ENCODE peak calls at places on chromosomes 7 and 10, in ten cellular contexts. C is keratinocyte, G is spleen, A is left ventricle myocardium inferior, O is esophagus muscularis mucosa, W is PC-9, E is prostate gland, M is lower lobe of right lung, J is mesendoderm, Q is mammary epithelial cell. D is an unnamed sample. For H3K27me3 and H3K4me1, the result is how much of the 10 kb centered on the place peaks cover.

GRCh38 chr7:21300692-21301091 is 127.2 kb upstream of the SP4 start:
- DNase-seq in C (no peak), G (no peak), A (no peak), O (no peak), W (no peak), E (no peak), M (no peak), J (peak), Q (no peak), D (no peak)

GRCh38 chr10:114646426-114646825 is 11.6 kb downstream of the ABLIM1 start:
- DNase-seq in C (no peak), G (no peak), A (no peak), O (no peak), W (no peak), E (no peak), M (no peak), J (peak), Q (no peak), D (no peak)

GRCh38 chr10:123804716-123805115 is 86.9 kb downstream of the CPXM2 start:
- DNase-seq in C (no peak), G (no peak), A (no peak), O (no peak), W (no peak), E (no peak), M (no peak), J (no peak), Q (no peak), D (no peak)

GRCh38 chr7:129497156-129497555 is 5.2 kb upstream of the SMKR1 start:
- DNase-seq in C (no peak), G (no peak), A (no peak), O (no peak), W (no peak), E (no peak), M (no peak), J (no peak), Q (no peak), D (no peak)

GRCh38 chr10:4281207-4281825 is 496.3 kb upstream of the KLF6 start:
- DNase-seq in C (no peak), G (no peak), A (no peak), O (peak), W (no peak), E (no peak), M (no peak), J (peak), Q (no peak), D (no peak)

GRCh38 chr7:83060218-83060617 is 102.5 kb downstream of the PCLO start:
- DNase-seq in C (no peak), G (no peak), A (peak), O (no peak), W (no peak), E (no peak), M (no peak), J (peak), Q (no peak), D (no peak)

GRCh38 chr10:51729822-51730530 is 30.6 kb upstream of the CSTF2T start:
- DNase-seq in C (no peak), G (no peak), A (no peak), O (no peak), W (no peak), E (no peak), M (no peak), J (no peak), Q (no peak), D (no peak)

GRCh38 chr10:84140036-84140379 is 699 bp downstream of the GHITM start:
- DNase-seq in C (no peak), G (peak), A (no peak), O (no peak), W (no peak), E (no peak), M (no peak), J (peak), Q (no peak), D (no peak)

GRCh38 chr7:22223841-22224240 is 133.1 kb downstream of the RAPGEF5 start:
- DNase-seq in C (no peak), G (no peak), A (no peak), O (no peak), W (no peak), E (no peak), M (no peak), J (no peak), Q (no peak), D (no peak)

GRCh38 chr10:45229823-45230222 is 85.6 kb downstream of the OR13A1 start:
- DNase-seq in C (no peak), G (no peak), A (no peak), O (no peak), W (no peak), E (no peak), M (no peak), J (no peak), Q (no peak), D (no peak)

GRCh38 chr7:44064791-44065430 is 456 bp downstream of the PGAM2 start:
- DNase-seq in C (no peak), G (peak), A (no peak), O (no peak), W (no peak), E (no peak), M (peak), J (no peak), Q (no peak), D (no peak)

GRCh38 chr10:127091354-127091753 is 105.0 kb downstream of the INSYN2A start:
- DNase-seq in C (no peak), G (no peak), A (no peak), O (no peak), W (no peak), E (no peak), M (no peak), J (no peak), Q (no peak), D (no peak)

GRCh38 chr7:141884544-141885227 is 31.5 kb upstream of the OR9A4 start:
- DNase-seq in C (no peak), G (no peak), A (no peak), O (no peak), W (no peak), E (no peak), M (no peak), J (no peak), Q (no peak), D (no peak)

GRCh38 chr7:78677391-78677790 is 776.1 kb downstream of the MAGI2 start:
- DNase-seq in C (no peak), G (no peak), A (no peak), O (no peak), W (no peak), E (no peak), M (no peak), J (no peak), Q (no peak), D (no peak)

GRCh38 chr7:36984051-36984492 is 259.8 kb upstream of the AOAH start:
- DNase-seq in C (no peak), G (no peak), A (no peak), O (no peak), W (no peak), E (no peak), M (no peak), J (no peak), Q (no peak), D (no peak)

GRCh38 chr7:94384315-94384714 is 10.4 kb upstream of the COL1A2 start:
- DNase-seq in C (no peak), G (no peak), A (no peak), O (no peak), W (no peak), E (no peak), M (no peak), J (no peak), Q (no peak), D (no peak)
- H3K27me3 ChIP-seq in C (under half), G (under half), A (under half), O (under half), W (under half), E (under half), M (under half), J (under half), Q (under half), D (under half)

DNA sequence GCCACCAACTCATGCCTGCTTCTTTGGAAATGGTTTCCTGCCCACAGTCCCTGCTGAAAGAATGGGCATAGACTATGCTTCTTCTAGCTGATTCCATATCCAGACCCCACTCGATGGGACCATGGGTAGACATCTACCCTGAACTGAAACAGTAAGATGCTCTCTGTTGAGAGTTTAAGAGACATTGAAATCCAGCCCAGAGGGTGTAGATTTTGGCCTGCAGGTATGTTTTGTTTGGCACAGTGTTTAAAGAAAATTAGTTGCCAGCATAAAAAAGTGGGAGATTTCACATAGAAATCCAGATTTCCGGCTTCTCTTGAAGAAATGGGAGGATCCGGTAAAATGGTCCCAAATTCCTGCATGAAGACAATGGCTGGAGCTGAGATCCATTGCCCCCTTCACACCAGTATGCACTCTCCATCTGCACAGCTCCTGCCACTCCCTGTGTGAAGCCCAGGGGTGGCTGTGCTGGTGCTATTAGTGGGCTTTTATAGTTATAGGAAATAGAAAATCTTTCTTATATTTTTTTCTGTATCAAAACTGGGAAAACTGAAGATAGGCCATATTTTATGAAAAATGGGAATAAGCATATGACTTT is 218.1 kb downstream of the PTEN start:
- DNase-seq in C (no peak), G (no peak), A (no peak), O (no peak), W (no peak), E (no peak), M (no peak), J (no peak), Q (no peak), D (no peak)
- H3K4me1 ChIP-seq in C (under half), G (half or more), A (under half), O (under half), W (under half), E (under half), M (under half), J (under half), Q (under half), D (under half)

DNA sequence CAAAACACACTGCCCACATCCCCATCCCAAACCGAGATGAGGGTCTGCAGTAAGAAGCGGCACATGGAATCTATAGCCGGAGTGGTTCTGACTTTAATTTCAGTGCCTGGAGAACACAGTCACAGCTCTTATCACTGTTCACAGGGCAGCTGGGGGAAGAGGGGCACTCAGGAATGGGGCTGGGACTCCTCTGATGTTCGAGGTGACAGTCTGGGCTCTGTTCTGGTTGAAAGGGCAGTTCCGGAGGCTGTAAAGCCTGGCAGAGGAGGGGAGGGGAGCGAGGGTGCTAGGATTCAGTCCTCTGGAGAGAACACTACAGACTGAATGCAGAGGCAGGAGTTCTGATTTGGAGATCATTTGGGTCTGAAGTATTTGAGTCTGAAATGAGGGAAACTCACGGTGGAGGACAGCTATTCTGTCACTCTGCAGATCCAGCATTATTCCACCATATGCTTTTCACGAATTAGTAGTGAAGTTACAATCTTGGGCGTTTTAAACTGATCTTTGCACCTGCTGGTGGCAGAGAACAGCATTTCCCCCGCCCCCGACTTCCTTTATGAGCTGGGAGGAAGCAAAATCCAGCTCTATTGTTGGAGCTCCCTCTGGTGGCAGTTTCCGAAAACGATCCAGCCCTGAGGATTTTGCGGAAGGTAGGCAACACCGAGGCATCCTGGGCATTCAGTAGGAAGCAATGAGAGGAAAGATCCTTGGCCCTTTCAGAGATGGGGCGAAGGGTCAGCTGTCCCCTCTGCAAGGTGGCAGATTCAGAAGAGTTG is 22.7 kb upstream of the KCNK18 start:
- DNase-seq in C (peak), G (peak), A (peak), O (peak), W (peak), E (peak), M (peak), J (peak), Q (peak), D (peak)
- H3K27me3 ChIP-seq in C (under half), G (under half), A (half or more), O (under half), W (under half), E (under half), M (half or more), J (under half), Q (under half), D (under half)

GRCh38 chr7:1887251-1887650 is 217.2 kb downstream of the ELFN1 start:
- DNase-seq in C (no peak), G (no peak), A (no peak), O (no peak), W (no peak), E (no peak), M (no peak), J (no peak), Q (no peak), D (no peak)

GRCh38 chr7:1883834-1884582 is 213.9 kb downstream of the ELFN1 start:
- DNase-seq in C (no peak), G (no peak), A (no peak), O (no peak), W (no peak), E (no peak), M (no peak), J (peak), Q (no peak), D (no peak)

GRCh38 chr7:1886361-1887064 is 216.4 kb downstream of the ELFN1 start:
- DNase-seq in C (no peak), G (no peak), A (peak), O (no peak), W (peak), E (peak), M (no peak), J (no peak), Q (peak), D (no peak)

GRCh38 chr7:1884583-1885350 is 214.7 kb downstream of the ELFN1 start:
- DNase-seq in C (no peak), G (no peak), A (no peak), O (no peak), W (no peak), E (no peak), M (no peak), J (no peak), Q (peak), D (no peak)

DNA sequence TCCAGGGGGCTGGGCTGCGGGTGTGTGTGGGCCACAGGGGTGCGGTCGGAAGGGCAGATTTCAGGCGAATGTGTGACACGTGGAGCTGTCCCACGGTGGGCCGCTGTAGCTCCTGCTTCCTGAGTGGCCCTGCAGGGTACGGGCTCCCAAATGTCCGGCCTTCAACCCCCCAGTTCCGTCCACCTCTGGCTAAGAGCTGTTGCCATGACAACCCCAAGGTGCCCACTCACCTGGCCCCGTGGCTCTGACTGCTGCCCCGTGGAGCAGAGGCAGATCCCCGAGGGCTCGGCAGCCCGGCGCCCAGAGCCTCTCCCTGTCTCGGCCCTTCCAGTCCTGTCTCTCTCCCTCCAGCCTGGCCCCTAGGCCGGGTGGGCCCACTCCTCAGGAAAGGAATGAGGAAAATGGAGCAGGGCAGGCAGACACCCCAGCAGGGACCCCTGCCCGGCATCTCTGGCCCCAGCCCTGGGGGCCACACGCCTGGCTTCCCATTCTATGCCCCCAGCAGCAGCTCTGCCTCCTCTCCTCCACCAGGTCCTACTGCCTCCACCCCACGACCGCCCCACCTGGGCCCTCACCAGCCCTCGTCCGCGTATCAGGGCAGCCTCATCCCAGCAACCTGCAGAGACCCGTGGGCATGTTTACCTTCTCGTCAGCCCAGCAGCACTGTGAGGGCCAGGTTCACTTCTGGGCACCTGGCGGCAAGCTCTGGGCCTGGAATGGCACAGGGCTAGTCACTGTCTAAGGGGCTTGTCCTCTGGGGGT is 215.6 kb downstream of the ELFN1 start:
- DNase-seq in C (no peak), G (no peak), A (no peak), O (no peak), W (no peak), E (no peak), M (no peak), J (no peak), Q (no peak), D (no peak)
- H3K4me1 ChIP-seq in C (under half), G (half or more), A (under half), O (under half), W (under half), E (under half), M (under half), J (under half), Q (under half), D (under half)

GRCh38 chr10:70324341-70324861 is 40.6 kb upstream of the NPFFR1 start:
- DNase-seq in C (no peak), G (no peak), A (no peak), O (no peak), W (no peak), E (no peak), M (no peak), J (peak), Q (no peak), D (no peak)

GRCh38 chr10:70324951-70325781 is 41.4 kb upstream of the NPFFR1 start:
- DNase-seq in C (no peak), G (no peak), A (no peak), O (no peak), W (no peak), E (no peak), M (no peak), J (no peak), Q (no peak), D (no peak)

GRCh38 chr10:70323143-70323696 is 39.4 kb upstream of the NPFFR1 start:
- DNase-seq in C (no peak), G (no peak), A (no peak), O (no peak), W (no peak), E (no peak), M (no peak), J (no peak), Q (no peak), D (no peak)

GRCh38 chr10:70321897-70322890 is 38.4 kb upstream of the NPFFR1 start:
- DNase-seq in C (no peak), G (no peak), A (no peak), O (no peak), W (no peak), E (no peak), M (no peak), J (no peak), Q (no peak), D (peak)

GRCh38 chr10:70323697-70324340 is 40.0 kb upstream of the NPFFR1 start:
- DNase-seq in C (no peak), G (no peak), A (no peak), O (no peak), W (no peak), E (no peak), M (no peak), J (peak), Q (no peak), D (no peak)
- H3K27me3 ChIP-seq in C (under half), G (under half), A (under half), O (under half), W (under half), E (under half), M (under half), J (under half), Q (under half), D (under half)

DNA sequence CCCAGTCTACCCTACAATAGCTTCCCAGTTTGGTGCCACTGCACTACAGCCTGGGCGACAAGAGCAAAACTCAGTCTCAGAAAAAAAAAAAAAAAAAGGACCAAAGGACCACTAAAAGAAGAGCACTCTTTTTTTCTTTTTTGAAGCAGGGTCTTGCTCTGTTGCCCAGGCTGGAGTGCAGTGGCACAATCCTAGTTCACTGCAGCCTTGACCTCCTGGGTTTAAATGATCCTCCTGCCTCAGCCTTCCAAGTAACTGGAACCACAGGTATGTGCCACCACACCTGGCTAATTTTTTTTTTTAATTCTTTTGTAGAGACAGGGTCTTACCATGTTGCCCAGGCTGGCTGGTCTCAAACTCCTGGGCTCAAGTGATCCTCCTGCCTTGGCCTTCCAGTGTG is 14.0 kb downstream of the PLAU start:
- DNase-seq in C (no peak), G (no peak), A (no peak), O (no peak), W (no peak), E (no peak), M (no peak), J (no peak), Q (no peak), D (no peak)
- H3K4me1 ChIP-seq in C (under half), G (under half), A (under half), O (under half), W (under half), E (under half), M (under half), J (under half), Q (under half), D (under half)

GRCh38 chr10:504806-505205 is 184.7 kb downstream of the DIP2C start:
- DNase-seq in C (no peak), G (peak), A (no peak), O (no peak), W (no peak), E (no peak), M (no peak), J (no peak), Q (no peak), D (no peak)

GRCh38 chr10:504131-504611 is 185.3 kb downstream of the DIP2C start:
- DNase-seq in C (no peak), G (peak), A (no peak), O (no peak), W (no peak), E (no peak), M (no peak), J (no peak), Q (no peak), D (no peak)

GRCh38 chr10:507355-507699 is 182.1 kb downstream of the DIP2C start:
- DNase-seq in C (no peak), G (no peak), A (no peak), O (no peak), W (no peak), E (no peak), M (no peak), J (no peak), Q (no peak), D (peak)

GRCh38 chr10:506451-507354 is 182.8 kb downstream of the DIP2C start:
- DNase-seq in C (no peak), G (peak), A (no peak), O (no peak), W (no peak), E (no peak), M (no peak), J (peak), Q (no peak), D (no peak)

GRCh38 chr10:505459-505858 is 184.0 kb downstream of the DIP2C start:
- DNase-seq in C (no peak), G (peak), A (no peak), O (no peak), W (no peak), E (no peak), M (no peak), J (no peak), Q (no peak), D (no peak)
- H3K27me3 ChIP-seq in C (under half), G (under half), A (under half), O (under half), W (half or more), E (under half), M (under half), J (under half), Q (under half), D (under half)

DNA sequence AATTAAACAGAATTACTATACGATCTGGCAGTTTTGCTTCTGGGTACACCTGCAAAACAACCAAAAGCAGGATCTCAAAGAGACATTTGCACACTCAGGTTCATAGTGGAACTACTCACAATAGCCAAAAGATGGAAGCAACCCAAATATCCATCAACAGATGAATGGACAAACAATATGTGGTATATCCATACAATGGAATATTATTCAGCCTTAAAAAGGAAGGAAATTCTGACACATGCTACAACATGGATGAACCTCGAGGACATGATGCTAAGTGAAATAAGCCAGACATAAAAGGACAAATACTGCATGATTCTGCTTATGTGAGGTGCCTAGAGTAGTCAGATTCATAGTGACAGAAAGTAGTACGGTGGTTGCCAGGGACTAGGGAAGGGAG is 330.7 kb downstream of the PLXNA4 start:
- DNase-seq in C (no peak), G (no peak), A (no peak), O (no peak), W (no peak), E (no peak), M (no peak), J (no peak), Q (no peak), D (no peak)
- H3K4me1 ChIP-seq in C (under half), G (under half), A (under half), O (under half), W (under half), E (under half), M (under half), J (under half), Q (under half), D (under half)

GRCh38 chr7:122258971-122259370 is 45.6 kb downstream of the FEZF1 start:
- DNase-seq in C (no peak), G (no peak), A (no peak), O (no peak), W (no peak), E (no peak), M (no peak), J (no peak), Q (no peak), D (no peak)
- H3K27me3 ChIP-seq in C (under half), G (under half), A (under half), O (under half), W (under half), E (under half), M (under half), J (under half), Q (under half), D (under half)